ENCODE peak calls at places on chromosomes 11 and 22, in ten cellular contexts. P is activated T-helper 1 cell treated with Interleukin-2 at 50 U/mL for 16 hours; K is AG08395; L is body of pancreas; X is stimulated activated CD4-positive, alpha-beta T cell treated with anti-CD3 and anti-CD28 coated beads, Interleukin-4, amount 100 ng/mL, for 4 hours; E is A549; W is retinal pigment epithelial cell; U is HTR-8/SVneo; J is DMS53; C is Right ventricle myocardium superior. Z is an unnamed sample.

GRCh38 chr11:67435031-67435726 is 2.3 kb downstream of the PTPRCAP start:
- DNase-seq in K (no peak), L (no peak), J (no peak), C (no peak), P (no peak), E (no peak), U (no peak), W (no peak), X (no peak), Z (no peak)

GRCh38 chr11:46347637-46348311 is 511 bp downstream of the DGKZ start:
- DNase-seq in C (peak), E (no peak), X (no peak), K (peak), W (no peak), P (peak), U (no peak), J (peak), L (peak), Z (no peak)

GRCh38 chr11:107789767-107790166 is 68.8 kb downstream of the SLC35F2 start:
- DNase-seq in L (no peak), E (no peak), P (no peak), X (no peak), W (no peak), J (no peak), C (no peak), U (no peak), K (no peak), Z (no peak)

GRCh38 chr11:126282742-126283591 is at the start of gene TIRAP:
- DNase-seq in J (peak), X (peak), U (peak), W (no peak), P (peak), C (peak), L (peak), E (peak), K (peak), Z (peak)

GRCh38 chr11:61636676-61637075 is 43.5 kb upstream of the DAGLA start:
- DNase-seq in P (no peak), K (no peak), X (no peak), U (no peak), L (no peak), W (no peak), C (no peak), E (no peak), J (no peak), Z (no peak)

GRCh38 chr22:40709752-40710413 is 30.6 kb downstream of the MCHR1 start:
- DNase-seq in J (peak), E (peak), W (no peak), U (no peak), K (no peak), P (no peak), L (no peak), C (peak), X (no peak), Z (no peak)

GRCh38 chr11:22337571-22338464 is at the start of gene SLC17A6:
- DNase-seq in K (peak), C (no peak), J (peak), E (peak), U (no peak), P (no peak), W (peak), L (peak), X (no peak), Z (peak)

GRCh38 chr11:111571829-111572501 is 30.3 kb upstream of the SIK2 start:
- DNase-seq in W (no peak), J (no peak), K (no peak), U (peak), L (no peak), X (no peak), P (no peak), E (no peak), C (no peak), Z (peak)

GRCh38 chr11:123775274-123775673 is 21.0 kb upstream of the OR6X1 start:
- DNase-seq in W (no peak), J (no peak), P (no peak), L (no peak), X (no peak), U (no peak), E (no peak), C (no peak), K (no peak), Z (no peak)

GRCh38 chr11:33160147-33160546 is 1.1 kb downstream of the CSTF3 start:
- DNase-seq in J (peak), X (no peak), P (no peak), U (peak), L (no peak), C (no peak), E (peak), W (no peak), K (peak), Z (peak)

GRCh38 chr11:69419662-69420061 is 61.8 kb upstream of the LINC01488 start:
- DNase-seq in U (no peak), C (no peak), J (no peak), K (peak), E (no peak), W (no peak), X (no peak), L (no peak), P (no peak), Z (no peak)

GRCh38 chr22:35599364-35599763 is 17.8 kb downstream of the MB start:
- DNase-seq in K (no peak), X (no peak), J (no peak), E (no peak), U (no peak), P (no peak), C (no peak), L (no peak), W (no peak), Z (no peak)

GRCh38 chr11:7973011-7973410 is 7.8 kb upstream of the NLRP10 start:
- DNase-seq in P (no peak), E (no peak), L (no peak), K (no peak), J (no peak), X (no peak), W (peak), C (no peak), U (no peak), Z (no peak)

GRCh38 chr22:24741769-24742168 is 32.8 kb downstream of the PIWIL3 start:
- DNase-seq in K (no peak), L (no peak), U (no peak), J (no peak), W (no peak), C (no peak), X (no peak), E (no peak), P (no peak), Z (no peak)

GRCh38 chr11:78535027-78535426 is 39.6 kb downstream of the NARS2 start:
- DNase-seq in K (no peak), L (no peak), J (no peak), C (no peak), P (no peak), U (no peak), X (no peak), E (no peak), W (no peak), Z (no peak)

GRCh38 chr11:27722117-27722844 is 22.0 kb upstream of the BDNF start:
- DNase-seq in L (no peak), K (peak), E (no peak), W (no peak), X (no peak), C (no peak), P (no peak), J (peak), U (peak), Z (peak)

GRCh38 chr22:36160499-36160942 is at the start of gene APOL3:
- DNase-seq in K (peak), X (peak), L (peak), W (no peak), J (peak), U (no peak), C (peak), E (no peak), P (no peak), Z (peak)

GRCh38 chr11:66579017-66579606 is 10.7 kb upstream of the CTSF start:
- DNase-seq in P (peak), C (peak), E (peak), J (peak), U (peak), X (peak), W (no peak), L (peak), K (peak), Z (peak)

GRCh38 chr11:86896486-86896885 is 58.7 kb downstream of the FZD4 start:
- DNase-seq in P (no peak), E (no peak), L (no peak), K (peak), X (no peak), W (no peak), U (no peak), J (no peak), C (no peak), Z (peak)

GRCh38 chr11:68026391-68027105 is 3.9 kb upstream of the NDUFS8 start:
- DNase-seq in J (peak), K (no peak), X (no peak), C (no peak), E (no peak), P (no peak), W (no peak), U (no peak), L (no peak), Z (no peak)

GRCh38 chr11:2807801-2808241 is 77.8 kb downstream of the CDKN1C start:
- DNase-seq in W (no peak), X (no peak), L (peak), J (no peak), P (no peak), E (no peak), K (no peak), U (no peak), C (peak), Z (no peak)

Z was measured in endothelial cell of umbilical vein.